ENCODE peak calls at places on chromosome 4, in ten cellular contexts. One of them, this sample, is unnamed.

GRCh38 chr4:21013501-21013900 is 313.2 kb downstream of the PACRGL start:
- DNase-seq in GM12878: no peak
- DNase-seq in prostate gland: no peak
- DNase-seq in endothelial cell of umbilical vein: peak; percentile 36
- DNase-seq in sigmoid colon: no peak
- DNase-seq in GM23338: no peak
- DNase-seq in H1: no peak
- DNase-seq in HCT116: no peak
- DNase-seq in upper lobe of left lung: no peak
- DNase-seq in stomach: no peak
- DNase-seq in this sample: no peak

GRCh38 chr4:26787461-26788340 is 72.9 kb upstream of the STIM2 start:
- DNase-seq in GM12878: no peak
- DNase-seq in prostate gland: peak; percentile 77
- DNase-seq in endothelial cell of umbilical vein: peak; percentile 52
- DNase-seq in sigmoid colon: no peak
- DNase-seq in GM23338: peak; percentile 72
- DNase-seq in H1: peak; percentile 64
- DNase-seq in HCT116: peak; percentile 70
- DNase-seq in upper lobe of left lung: no peak
- DNase-seq in stomach: peak; percentile 60
- DNase-seq in this sample: no peak

GRCh38 chr4:53189011-53189410 is 176.8 kb downstream of the SCFD2 start:
- DNase-seq in GM12878: no peak
- DNase-seq in prostate gland: no peak
- DNase-seq in endothelial cell of umbilical vein: no peak
- DNase-seq in sigmoid colon: no peak
- DNase-seq in GM23338: no peak
- DNase-seq in H1: no peak
- DNase-seq in HCT116: no peak
- DNase-seq in upper lobe of left lung: no peak
- DNase-seq in stomach: no peak
- DNase-seq in this sample: no peak

GRCh38 chr4:111923786-111924185 is 221.5 kb upstream of the FAM241A start:
- DNase-seq in GM12878: no peak
- DNase-seq in prostate gland: no peak
- DNase-seq in endothelial cell of umbilical vein: no peak
- DNase-seq in sigmoid colon: no peak
- DNase-seq in GM23338: no peak
- DNase-seq in H1: no peak
- DNase-seq in HCT116: no peak
- DNase-seq in upper lobe of left lung: no peak
- DNase-seq in stomach: no peak
- DNase-seq in this sample: no peak

GRCh38 chr4:146490106-146490505 is 31.6 kb downstream of the SLC10A7 start:
- DNase-seq in GM12878: no peak
- DNase-seq in prostate gland: no peak
- DNase-seq in endothelial cell of umbilical vein: no peak
- DNase-seq in sigmoid colon: no peak
- DNase-seq in GM23338: no peak
- DNase-seq in H1: no peak
- DNase-seq in HCT116: no peak
- DNase-seq in upper lobe of left lung: no peak
- DNase-seq in stomach: no peak
- DNase-seq in this sample: no peak

GRCh38 chr4:102640669-102641068 is 120.1 kb downstream of the MANBA start:
- DNase-seq in GM12878: no peak
- DNase-seq in prostate gland: no peak
- DNase-seq in endothelial cell of umbilical vein: peak; percentile 53
- DNase-seq in sigmoid colon: no peak
- DNase-seq in GM23338: no peak
- DNase-seq in H1: no peak
- DNase-seq in HCT116: no peak
- DNase-seq in upper lobe of left lung: no peak
- DNase-seq in stomach: no peak
- DNase-seq in this sample: no peak

GRCh38 chr4:23882976-23883531 is 6.8 kb downstream of the PPARGC1A start:
- DNase-seq in GM12878: no peak
- DNase-seq in prostate gland: no peak
- DNase-seq in endothelial cell of umbilical vein: no peak
- DNase-seq in sigmoid colon: no peak
- DNase-seq in GM23338: no peak
- DNase-seq in H1: no peak
- DNase-seq in HCT116: no peak
- DNase-seq in upper lobe of left lung: no peak
- DNase-seq in stomach: no peak
- DNase-seq in this sample: no peak

GRCh38 chr4:112817933-112818921 is 181.3 kb downstream of the LARP7 start:
- DNase-seq in GM12878: peak; percentile 55
- DNase-seq in prostate gland: no peak
- DNase-seq in endothelial cell of umbilical vein: peak; percentile 27
- DNase-seq in sigmoid colon: peak; percentile 89
- DNase-seq in GM23338: peak; percentile 90
- DNase-seq in H1: peak; percentile 78
- DNase-seq in HCT116: peak; percentile 68
- DNase-seq in upper lobe of left lung: peak; percentile 37
- DNase-seq in stomach: peak; percentile 25
- DNase-seq in this sample: peak; percentile 27

GRCh38 chr4:99087887-99088484 is 602 bp downstream of the ADH5 start:
- DNase-seq in GM12878: no peak
- DNase-seq in prostate gland: peak; percentile 79
- DNase-seq in endothelial cell of umbilical vein: peak; percentile 72
- DNase-seq in sigmoid colon: peak; percentile 95
- DNase-seq in GM23338: peak; percentile 57
- DNase-seq in H1: no peak
- DNase-seq in HCT116: no peak
- DNase-seq in upper lobe of left lung: no peak
- DNase-seq in stomach: peak; percentile 69
- DNase-seq in this sample: no peak

DNA sequence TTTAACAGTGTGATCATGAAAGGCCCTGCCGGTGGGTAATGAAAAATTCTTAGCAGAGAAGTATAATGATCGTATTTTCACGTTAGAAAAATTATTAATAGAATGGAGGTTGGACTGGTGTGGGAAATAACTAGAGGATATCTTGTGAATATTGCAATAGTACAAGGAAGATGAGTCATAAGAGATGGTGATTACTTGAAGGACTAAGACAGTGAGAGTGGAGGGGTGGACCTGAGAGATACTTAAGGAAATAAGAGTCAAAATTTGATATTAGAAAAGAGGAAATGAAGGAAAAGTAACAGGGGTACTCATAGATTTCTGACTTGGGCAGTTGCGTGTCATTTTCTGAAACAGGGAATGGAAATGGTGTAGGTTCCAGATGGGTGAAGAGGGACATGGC is 1.8 kb upstream of the USP53 start:
- DNase-seq in GM12878: no peak
- DNase-seq in prostate gland: no peak
- DNase-seq in endothelial cell of umbilical vein: no peak
- DNase-seq in sigmoid colon: no peak
- DNase-seq in GM23338: no peak
- DNase-seq in H1: no peak
- DNase-seq in HCT116: no peak
- DNase-seq in upper lobe of left lung: no peak
- DNase-seq in stomach: no peak
- DNase-seq in this sample: no peak
- H3K4me1 ChIP-seq in GM12878: no peaks in the 10 kb centered on the region
- H3K4me1 ChIP-seq in prostate gland: no peaks in the 10 kb centered on the region
- H3K4me1 ChIP-seq in endothelial cell of umbilical vein: peaks cover 57% of the 10 kb centered on the region
- H3K4me1 ChIP-seq in sigmoid colon: no peaks in the 10 kb centered on the region
- H3K4me1 ChIP-seq in GM23338: peaks cover 26% of the 10 kb centered on the region
- H3K4me1 ChIP-seq in H1: no peaks in the 10 kb centered on the region
- H3K4me1 ChIP-seq in HCT116: peaks cover 35% of the 10 kb centered on the region
- H3K4me1 ChIP-seq in upper lobe of left lung: no peaks in the 10 kb centered on the region
- H3K4me1 ChIP-seq in stomach: peaks cover 28% of the 10 kb centered on the region
- H3K4me1 ChIP-seq in this sample: no peaks in the 10 kb centered on the region

GRCh38 chr4:8340721-8341680 is 71.4 kb downstream of the HTRA3 start:
- DNase-seq in GM12878: no peak
- DNase-seq in prostate gland: no peak
- DNase-seq in endothelial cell of umbilical vein: no peak
- DNase-seq in sigmoid colon: peak; percentile 96
- DNase-seq in GM23338: no peak
- DNase-seq in H1: no peak
- DNase-seq in HCT116: no peak
- DNase-seq in upper lobe of left lung: peak; percentile 83
- DNase-seq in stomach: peak; percentile 25
- DNase-seq in this sample: no peak
- TF ChIP-seq POLR2AphosphoS5 in GM12878: no peak
- TF ChIP-seq POLR2AphosphoS5 in prostate gland: peak; percentile 6
- TF ChIP-seq POLR2AphosphoS5 in endothelial cell of umbilical vein: no peak
- TF ChIP-seq POLR2AphosphoS5 in sigmoid colon: peak; percentile 89
- TF ChIP-seq POLR2AphosphoS5 in GM23338: no peak
- TF ChIP-seq POLR2AphosphoS5 in H1: no peak
- TF ChIP-seq POLR2AphosphoS5 in HCT116: no peak
- TF ChIP-seq POLR2AphosphoS5 in upper lobe of left lung: no peak
- TF ChIP-seq POLR2AphosphoS5 in stomach: no peak
- TF ChIP-seq POLR2AphosphoS5 in this sample: no peak

GRCh38 chr4:172868271-172868670 is 300.3 kb upstream of the GALNT7 start:
- DNase-seq in GM12878: no peak
- DNase-seq in prostate gland: no peak
- DNase-seq in endothelial cell of umbilical vein: no peak
- DNase-seq in sigmoid colon: no peak
- DNase-seq in GM23338: peak; percentile 28
- DNase-seq in H1: no peak
- DNase-seq in HCT116: no peak
- DNase-seq in upper lobe of left lung: no peak
- DNase-seq in stomach: no peak
- DNase-seq in this sample: no peak
- H3K4me1 ChIP-seq in GM12878: no peaks in the 10 kb centered on the region
- H3K4me1 ChIP-seq in prostate gland: no peaks in the 10 kb centered on the region
- H3K4me1 ChIP-seq in endothelial cell of umbilical vein: no peaks in the 10 kb centered on the region
- H3K4me1 ChIP-seq in sigmoid colon: no peaks in the 10 kb centered on the region
- H3K4me1 ChIP-seq in GM23338: peaks cover 16% of the 10 kb centered on the region
- H3K4me1 ChIP-seq in H1: no peaks in the 10 kb centered on the region
- H3K4me1 ChIP-seq in HCT116: no peaks in the 10 kb centered on the region
- H3K4me1 ChIP-seq in upper lobe of left lung: no peaks in the 10 kb centered on the region
- H3K4me1 ChIP-seq in stomach: no peaks in the 10 kb centered on the region
- H3K4me1 ChIP-seq in this sample: no peaks in the 10 kb centered on the region

GRCh38 chr4:42641696-42642095 is 15.2 kb downstream of the ATP8A1 start:
- DNase-seq in GM12878: no peak
- DNase-seq in prostate gland: no peak
- DNase-seq in endothelial cell of umbilical vein: no peak
- DNase-seq in sigmoid colon: no peak
- DNase-seq in GM23338: no peak
- DNase-seq in H1: no peak
- DNase-seq in HCT116: no peak
- DNase-seq in upper lobe of left lung: no peak
- DNase-seq in stomach: no peak
- DNase-seq in this sample: no peak
- TF ChIP-seq POLR2AphosphoS5 in GM12878: no peak
- TF ChIP-seq POLR2AphosphoS5 in prostate gland: no peak
- TF ChIP-seq POLR2AphosphoS5 in endothelial cell of umbilical vein: no peak
- TF ChIP-seq POLR2AphosphoS5 in sigmoid colon: no peak
- TF ChIP-seq POLR2AphosphoS5 in GM23338: no peak
- TF ChIP-seq POLR2AphosphoS5 in H1: no peak
- TF ChIP-seq POLR2AphosphoS5 in HCT116: no peak
- TF ChIP-seq POLR2AphosphoS5 in upper lobe of left lung: no peak
- TF ChIP-seq POLR2AphosphoS5 in stomach: no peak
- TF ChIP-seq POLR2AphosphoS5 in this sample: no peak

This sample was measured in Panc1.